ENCODE peak calls at places on chromosomes 7 and 10, in seven cellular contexts. O is IMR-90; L is heart right ventricle; S is adrenal gland; Z is AG04450; V is CD4-positive, alpha-beta T cell; F is H9. N is an unnamed sample.

GRCh38 chr7:7761974-7762769 is 43.8 kb upstream of the RPA3 start:
- DNase-seq in Z (no peak), F (no peak), L (no peak), O (peak), S (no peak), V (no peak), N (no peak)

GRCh38 chr10:75136346-75136745 is 24.9 kb downstream of the SAMD8 start:
- DNase-seq in O (no peak), L (no peak), S (no peak), Z (no peak), V (no peak), F (no peak), N (no peak)

GRCh38 chr10:96833220-96834001 is 1.3 kb downstream of the LCOR start:
- DNase-seq in S (peak), F (peak), O (peak), V (no peak), L (peak), Z (no peak), N (no peak)

GRCh38 chr10:124590216-124591122 is 128.8 kb downstream of the LHPP start:
- DNase-seq in Z (no peak), S (no peak), F (no peak), O (no peak), V (no peak), L (no peak), N (no peak)

GRCh38 chr7:137120690-137121089 is 222.8 kb downstream of the PTN start:
- DNase-seq in S (no peak), V (no peak), F (no peak), Z (no peak), L (no peak), O (no peak), N (no peak)

GRCh38 chr10:10830316-10831061 is 187.2 kb upstream of the CELF2 start:
- DNase-seq in S (no peak), F (no peak), Z (peak), V (no peak), O (peak), L (no peak), N (no peak)

GRCh38 chr7:28301148-28301641 is 111.1 kb upstream of the CREB5 start:
- DNase-seq in Z (no peak), S (no peak), L (no peak), O (peak), F (no peak), V (no peak), N (no peak)

GRCh38 chr7:31646969-31647368 is 40.0 kb upstream of the PPP1R17 start:
- DNase-seq in F (no peak), V (no peak), Z (no peak), L (no peak), O (no peak), S (no peak), N (no peak)

GRCh38 chr7:105585850-105586500 is 4.7 kb upstream of the EFCAB10 start:
- DNase-seq in Z (no peak), O (no peak), V (no peak), S (no peak), F (no peak), L (no peak), N (no peak)

GRCh38 chr7:108535257-108535656 is 9.3 kb upstream of the PNPLA8 start:
- DNase-seq in Z (no peak), V (no peak), F (no peak), O (no peak), S (no peak), L (no peak), N (no peak)

GRCh38 chr7:143395187-143396149 is 13.2 kb downstream of the EPHA1 start:
- DNase-seq in O (no peak), L (no peak), S (peak), Z (no peak), F (peak), V (no peak), N (no peak)

GRCh38 chr10:93211989-93212388 is 138.3 kb downstream of the CYP26A1 start:
- DNase-seq in O (no peak), Z (no peak), V (no peak), S (no peak), F (no peak), L (no peak), N (no peak)

GRCh38 chr10:59708816-59709471 is 706 bp downstream of the SLC16A9 start:
- DNase-seq in F (peak), Z (no peak), V (no peak), O (no peak), S (peak), L (peak), N (no peak)

GRCh38 chr7:24982917-24983316 is 2.9 kb upstream of the OSBPL3 start:
- DNase-seq in F (no peak), S (no peak), Z (no peak), L (no peak), V (no peak), O (no peak), N (no peak)

GRCh38 chr10:118259288-118259906 is 82.7 kb downstream of the FAM204A start:
- DNase-seq in Z (no peak), L (no peak), F (peak), V (no peak), O (peak), S (peak), N (no peak)

GRCh38 chr7:149196151-149196704 is 882 bp downstream of the ZNF282 start:
- DNase-seq in V (peak), S (no peak), F (no peak), Z (no peak), O (no peak), L (no peak), N (no peak)

GRCh38 chr7:12685550-12685949 is 1.9 kb upstream of the ARL4A start:
- DNase-seq in F (peak), V (peak), S (peak), L (peak), O (peak), Z (no peak), N (no peak)

GRCh38 chr10:103564116-103564501 is 70.6 kb downstream of the NEURL1 start:
- DNase-seq in F (no peak), O (no peak), L (no peak), Z (no peak), S (no peak), V (no peak), N (no peak)

GRCh38 chr10:42962120-42962901 is 114.6 kb upstream of the RET start:
- DNase-seq in O (no peak), F (peak), Z (no peak), L (peak), V (no peak), S (peak), N (no peak)

GRCh38 chr7:36209814-36210183 is 56.7 kb downstream of the EEPD1 start:
- DNase-seq in V (no peak), L (no peak), Z (no peak), O (no peak), S (no peak), F (no peak), N (no peak)

GRCh38 chr10:124323806-124324205 is 94.9 kb downstream of the OAT start:
- DNase-seq in V (no peak), Z (no peak), F (no peak), L (no peak), O (no peak), S (no peak), N (no peak)

GRCh38 chr7:74554178-74554577 is 100.5 kb downstream of the GTF2IRD1 start:
- DNase-seq in S (no peak), O (no peak), V (no peak), Z (no peak), L (no peak), F (no peak), N (no peak)

GRCh38 chr7:158369290-158369689 is 218.3 kb downstream of the PTPRN2 start:
- DNase-seq in F (no peak), O (no peak), Z (no peak), V (no peak), S (no peak), L (no peak), N (no peak)

GRCh38 chr7:111711426-111712065 is 149.3 kb upstream of the IMMP2L start:
- DNase-seq in O (no peak), Z (no peak), F (no peak), L (no peak), V (no peak), S (no peak), N (no peak)

GRCh38 chr7:92608380-92609322 is 18.5 kb upstream of the FAM133B start:
- DNase-seq in S (no peak), L (no peak), O (no peak), V (no peak), F (peak), Z (no peak), N (no peak)

GRCh38 chr7:83546586-83546985 is 102.4 kb downstream of the SEMA3E start:
- DNase-seq in Z (no peak), V (no peak), O (peak), F (no peak), S (no peak), L (no peak), N (no peak)

GRCh38 chr7:73718905-73719805 is at the start of gene STX1A:
- DNase-seq in Z (no peak), F (peak), O (peak), V (peak), L (no peak), S (peak), N (peak)

GRCh38 chr10:29915116-29915785 is 144.1 kb downstream of the JCAD start:
- DNase-seq in O (no peak), V (no peak), L (no peak), S (no peak), F (no peak), Z (no peak), N (no peak)

GRCh38 chr10:68099736-68100135 is 9.6 kb upstream of the MYPN start:
- DNase-seq in F (no peak), S (no peak), Z (no peak), L (no peak), V (no peak), O (peak), N (no peak)

GRCh38 chr10:98361131-98361633 is 53.8 kb downstream of the PYROXD2 start:
- DNase-seq in Z (peak), S (peak), V (no peak), F (peak), O (peak), L (peak), N (no peak)

GRCh38 chr7:27210441-27211083 is 10.7 kb upstream of the HOXA13 start:
- DNase-seq in F (peak), Z (no peak), O (peak), L (peak), V (no peak), S (no peak), N (no peak)

GRCh38 chr7:95365151-95365550 is 31.0 kb downstream of the PON3 start:
- DNase-seq in S (no peak), F (no peak), V (no peak), O (no peak), L (no peak), Z (no peak), N (no peak)

GRCh38 chr7:139330333-139331030 is 10.7 kb upstream of the FMC1 start:
- DNase-seq in S (no peak), V (no peak), Z (no peak), O (no peak), L (no peak), F (no peak), N (no peak)

GRCh38 chr7:88681682-88682081 is 77.8 kb upstream of the ZNF804B start:
- DNase-seq in V (no peak), O (no peak), Z (no peak), F (no peak), L (no peak), S (no peak), N (no peak)

GRCh38 chr7:141094336-141095070 is 20.6 kb downstream of the TMEM178B start:
- DNase-seq in F (no peak), O (no peak), S (no peak), V (no peak), L (no peak), Z (no peak), N (no peak)

GRCh38 chr10:58158806-58159205 is 108.9 kb downstream of the IPMK start:
- DNase-seq in V (no peak), Z (peak), O (peak), S (no peak), F (no peak), L (no peak), N (no peak)

GRCh38 chr10:132915411-132915810 is 27.0 kb downstream of the CFAP46 start:
- DNase-seq in O (no peak), Z (no peak), F (no peak), S (no peak), L (no peak), V (no peak), N (no peak)

GRCh38 chr7:70807650-70808049 is 324.3 kb upstream of the GALNT17 start:
- DNase-seq in Z (no peak), V (no peak), S (no peak), O (no peak), F (no peak), L (no peak), N (no peak)

GRCh38 chr7:41855798-41856197 is 152.9 kb upstream of the INHBA start:
- DNase-seq in Z (no peak), O (peak), V (no peak), L (no peak), S (no peak), F (no peak), N (no peak)

GRCh38 chr10:110668443-110668842 is 24.3 kb downstream of the RBM20 start:
- DNase-seq in F (no peak), O (no peak), L (no peak), V (no peak), S (no peak), Z (no peak), N (no peak)

GRCh38 chr10:110670335-110670734 is 26.2 kb downstream of the RBM20 start:
- DNase-seq in L (no peak), O (no peak), V (no peak), S (no peak), Z (no peak), F (no peak), N (no peak)

GRCh38 chr10:110676016-110676415 is 31.9 kb downstream of the RBM20 start:
- DNase-seq in F (no peak), Z (no peak), O (no peak), L (no peak), S (no peak), V (no peak), N (no peak)

GRCh38 chr10:110672580-110672919 is 28.4 kb downstream of the RBM20 start:
- DNase-seq in F (no peak), S (no peak), O (no peak), L (no peak), V (no peak), Z (no peak), N (no peak)

GRCh38 chr10:110671788-110672579 is 27.8 kb downstream of the RBM20 start:
- DNase-seq in L (peak), F (peak), O (peak), S (peak), Z (no peak), V (peak), N (peak)
- H3K27ac ChIP-seq in L (peak), F (no peak), O (peak), S (peak), Z (no peak), V (peak), N (peak)

GRCh38 chr10:80197972-80198591 is 7.3 kb downstream of the ANXA11 start:
- DNase-seq in O (no peak), V (no peak), F (no peak), S (no peak), L (no peak), Z (no peak), N (no peak)
- H3K27ac ChIP-seq in O (no peak), V (no peak), F (no peak), S (no peak), L (peak), Z (no peak), N (no peak)

DNA sequence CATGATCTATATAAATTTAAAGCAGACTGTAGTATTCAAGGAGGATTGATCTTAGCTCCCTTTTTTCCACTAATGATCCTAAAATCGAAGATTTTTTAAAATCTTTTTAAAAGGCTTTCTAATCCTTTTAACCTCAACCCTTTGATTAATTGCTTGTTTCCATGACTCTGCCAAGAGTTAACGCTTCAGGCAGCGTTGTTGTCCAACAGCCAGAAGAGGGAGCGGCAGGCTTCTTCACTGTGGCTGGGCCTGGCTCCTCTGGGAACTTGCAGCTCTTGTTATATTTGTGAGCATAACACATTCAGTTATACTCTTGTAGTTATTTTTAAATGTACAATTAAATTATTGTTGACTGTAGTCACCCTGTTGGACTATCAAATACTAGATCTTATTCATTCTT is 26.3 kb downstream of the CRCP start:
- DNase-seq in V (no peak), Z (no peak), S (peak), F (no peak), O (peak), L (peak), N (no peak)
- H3K27ac ChIP-seq in V (no peak), Z (no peak), S (peak), F (no peak), O (no peak), L (no peak), N (no peak)

GRCh38 chr7:123747089-123747488 is 1.7 kb downstream of the WASL start:
- DNase-seq in S (no peak), L (no peak), V (no peak), F (no peak), O (no peak), Z (no peak), N (no peak)
- H3K27ac ChIP-seq in S (peak), L (peak), V (no peak), F (no peak), O (no peak), Z (no peak), N (peak)

GRCh38 chr10:17113346-17113745 is 16.3 kb downstream of the CUBN start:
- DNase-seq in F (no peak), Z (no peak), L (no peak), S (no peak), O (no peak), V (no peak), N (no peak)

GRCh38 chr10:17112566-17112965 is 17.0 kb downstream of the CUBN start:
- DNase-seq in O (no peak), L (no peak), F (no peak), V (no peak), S (no peak), Z (no peak), N (no peak)

GRCh38 chr10:17115683-17116082 is 13.9 kb downstream of the CUBN start:
- DNase-seq in Z (no peak), F (no peak), O (peak), S (no peak), V (no peak), L (no peak), N (no peak)

GRCh38 chr10:17116193-17116592 is 13.4 kb downstream of the CUBN start:
- DNase-seq in F (no peak), S (no peak), Z (no peak), O (no peak), V (no peak), L (no peak), N (no peak)

GRCh38 chr10:17113889-17114288 is 15.7 kb downstream of the CUBN start:
- DNase-seq in L (no peak), Z (peak), V (no peak), O (peak), S (peak), F (no peak), N (no peak)
- H3K27ac ChIP-seq in L (no peak), Z (no peak), V (no peak), O (no peak), S (no peak), F (no peak), N (no peak)

N was measured in CD8-positive, alpha-beta memory T cell.